ENCODE peak calls at places on chromosomes 12 and 14, in nine cellular contexts. One of them, this sample, is unnamed.

GRCh38 chr12:1927751-1928351 is 9.4 kb upstream of the CACNA2D4 start:
- DNase-seq in NCI-H1092 treated with DMSO at 0.1 percent for 48 hours: peak; percentile 35
- DNase-seq in COLO829: no peak
- DNase-seq in activated T-cell treated with anti-CD3 and anti-CD28 coated beads for 1 hour: no peak
- DNase-seq in stimulated activated CD8-positive, alpha-beta memory T cell treated with anti-CD3 and anti-CD28 coated beads, Interleukin-7, amount 100 ng/mL, for 4 hours: no peak
- DNase-seq in KBM-7: no peak
- DNase-seq in T-helper 17 cell: no peak
- DNase-seq in naive thymus-derived CD4-positive, alpha-beta T cell: no peak
- DNase-seq in type B pancreatic cell: peak; percentile 67
- DNase-seq in this sample: no peak

GRCh38 chr14:32561520-32561919 is 232.4 kb downstream of the AKAP6 start:
- DNase-seq in NCI-H1092 treated with DMSO at 0.1 percent for 48 hours: no peak
- DNase-seq in COLO829: no peak
- DNase-seq in activated T-cell treated with anti-CD3 and anti-CD28 coated beads for 1 hour: no peak
- DNase-seq in stimulated activated CD8-positive, alpha-beta memory T cell treated with anti-CD3 and anti-CD28 coated beads, Interleukin-7, amount 100 ng/mL, for 4 hours: no peak
- DNase-seq in KBM-7: no peak
- DNase-seq in T-helper 17 cell: no peak
- DNase-seq in naive thymus-derived CD4-positive, alpha-beta T cell: no peak
- DNase-seq in type B pancreatic cell: no peak
- DNase-seq in this sample: no peak

GRCh38 chr12:110304061-110304551 is 23.1 kb downstream of the ATP2A2 start:
- DNase-seq in NCI-H1092 treated with DMSO at 0.1 percent for 48 hours: no peak
- DNase-seq in COLO829: no peak
- DNase-seq in activated T-cell treated with anti-CD3 and anti-CD28 coated beads for 1 hour: no peak
- DNase-seq in stimulated activated CD8-positive, alpha-beta memory T cell treated with anti-CD3 and anti-CD28 coated beads, Interleukin-7, amount 100 ng/mL, for 4 hours: no peak
- DNase-seq in KBM-7: no peak
- DNase-seq in T-helper 17 cell: no peak
- DNase-seq in naive thymus-derived CD4-positive, alpha-beta T cell: no peak
- DNase-seq in type B pancreatic cell: no peak
- DNase-seq in this sample: no peak

GRCh38 chr12:108788076-108788782 is 56.9 kb upstream of the CORO1C start:
- DNase-seq in NCI-H1092 treated with DMSO at 0.1 percent for 48 hours: no peak
- DNase-seq in COLO829: no peak
- DNase-seq in activated T-cell treated with anti-CD3 and anti-CD28 coated beads for 1 hour: no peak
- DNase-seq in stimulated activated CD8-positive, alpha-beta memory T cell treated with anti-CD3 and anti-CD28 coated beads, Interleukin-7, amount 100 ng/mL, for 4 hours: no peak
- DNase-seq in KBM-7: no peak
- DNase-seq in T-helper 17 cell: no peak
- DNase-seq in naive thymus-derived CD4-positive, alpha-beta T cell: no peak
- DNase-seq in type B pancreatic cell: no peak
- DNase-seq in this sample: no peak

GRCh38 chr12:111339306-111339938 is 29.5 kb downstream of the PHETA1 start:
- DNase-seq in NCI-H1092 treated with DMSO at 0.1 percent for 48 hours: no peak
- DNase-seq in COLO829: no peak
- DNase-seq in activated T-cell treated with anti-CD3 and anti-CD28 coated beads for 1 hour: no peak
- DNase-seq in stimulated activated CD8-positive, alpha-beta memory T cell treated with anti-CD3 and anti-CD28 coated beads, Interleukin-7, amount 100 ng/mL, for 4 hours: no peak
- DNase-seq in KBM-7: no peak
- DNase-seq in T-helper 17 cell: no peak
- DNase-seq in naive thymus-derived CD4-positive, alpha-beta T cell: no peak
- DNase-seq in type B pancreatic cell: no peak
- DNase-seq in this sample: no peak

GRCh38 chr14:56145181-56145580 is 27.0 kb downstream of the PELI2 start:
- DNase-seq in NCI-H1092 treated with DMSO at 0.1 percent for 48 hours: no peak
- DNase-seq in COLO829: no peak
- DNase-seq in activated T-cell treated with anti-CD3 and anti-CD28 coated beads for 1 hour: no peak
- DNase-seq in stimulated activated CD8-positive, alpha-beta memory T cell treated with anti-CD3 and anti-CD28 coated beads, Interleukin-7, amount 100 ng/mL, for 4 hours: no peak
- DNase-seq in KBM-7: no peak
- DNase-seq in T-helper 17 cell: no peak
- DNase-seq in naive thymus-derived CD4-positive, alpha-beta T cell: no peak
- DNase-seq in type B pancreatic cell: no peak
- DNase-seq in this sample: no peak

GRCh38 chr14:78598046-78598652 is 428.0 kb downstream of the NRXN3 start:
- DNase-seq in NCI-H1092 treated with DMSO at 0.1 percent for 48 hours: peak; percentile 74
- DNase-seq in COLO829: peak; percentile 67
- DNase-seq in activated T-cell treated with anti-CD3 and anti-CD28 coated beads for 1 hour: no peak
- DNase-seq in stimulated activated CD8-positive, alpha-beta memory T cell treated with anti-CD3 and anti-CD28 coated beads, Interleukin-7, amount 100 ng/mL, for 4 hours: no peak
- DNase-seq in KBM-7: peak; percentile 67
- DNase-seq in T-helper 17 cell: no peak
- DNase-seq in naive thymus-derived CD4-positive, alpha-beta T cell: peak; percentile 3
- DNase-seq in type B pancreatic cell: no peak
- DNase-seq in this sample: peak; percentile 32

GRCh38 chr12:7107181-7108041 is 1.6 kb downstream of the C1RL start:
- DNase-seq in NCI-H1092 treated with DMSO at 0.1 percent for 48 hours: no peak
- DNase-seq in COLO829: no peak
- DNase-seq in activated T-cell treated with anti-CD3 and anti-CD28 coated beads for 1 hour: no peak
- DNase-seq in stimulated activated CD8-positive, alpha-beta memory T cell treated with anti-CD3 and anti-CD28 coated beads, Interleukin-7, amount 100 ng/mL, for 4 hours: no peak
- DNase-seq in KBM-7: no peak
- DNase-seq in T-helper 17 cell: no peak
- DNase-seq in naive thymus-derived CD4-positive, alpha-beta T cell: no peak
- DNase-seq in type B pancreatic cell: no peak
- DNase-seq in this sample: no peak

GRCh38 chr14:55556929-55557623 is 22.9 kb upstream of the KTN1 start:
- DNase-seq in NCI-H1092 treated with DMSO at 0.1 percent for 48 hours: peak; percentile 43
- DNase-seq in COLO829: peak; percentile 78
- DNase-seq in activated T-cell treated with anti-CD3 and anti-CD28 coated beads for 1 hour: no peak
- DNase-seq in stimulated activated CD8-positive, alpha-beta memory T cell treated with anti-CD3 and anti-CD28 coated beads, Interleukin-7, amount 100 ng/mL, for 4 hours: no peak
- DNase-seq in KBM-7: no peak
- DNase-seq in T-helper 17 cell: no peak
- DNase-seq in naive thymus-derived CD4-positive, alpha-beta T cell: no peak
- DNase-seq in type B pancreatic cell: no peak
- DNase-seq in this sample: no peak

GRCh38 chr12:2057041-2057792 is 4.4 kb downstream of the CACNA1C start:
- DNase-seq in NCI-H1092 treated with DMSO at 0.1 percent for 48 hours: peak; percentile 70
- DNase-seq in COLO829: peak; percentile 22
- DNase-seq in activated T-cell treated with anti-CD3 and anti-CD28 coated beads for 1 hour: peak; percentile 24
- DNase-seq in stimulated activated CD8-positive, alpha-beta memory T cell treated with anti-CD3 and anti-CD28 coated beads, Interleukin-7, amount 100 ng/mL, for 4 hours: no peak
- DNase-seq in KBM-7: peak; percentile 84
- DNase-seq in T-helper 17 cell: no peak
- DNase-seq in naive thymus-derived CD4-positive, alpha-beta T cell: no peak
- DNase-seq in type B pancreatic cell: peak; percentile 81
- DNase-seq in this sample: peak; percentile 51

GRCh38 chr14:44385906-44386305 is 121.2 kb downstream of the FSCB start:
- DNase-seq in NCI-H1092 treated with DMSO at 0.1 percent for 48 hours: no peak
- DNase-seq in COLO829: no peak
- DNase-seq in activated T-cell treated with anti-CD3 and anti-CD28 coated beads for 1 hour: no peak
- DNase-seq in stimulated activated CD8-positive, alpha-beta memory T cell treated with anti-CD3 and anti-CD28 coated beads, Interleukin-7, amount 100 ng/mL, for 4 hours: no peak
- DNase-seq in KBM-7: no peak
- DNase-seq in T-helper 17 cell: no peak
- DNase-seq in naive thymus-derived CD4-positive, alpha-beta T cell: no peak
- DNase-seq in type B pancreatic cell: no peak
- DNase-seq in this sample: no peak

GRCh38 chr12:112350593-112351592 is 31.3 kb downstream of the HECTD4 start:
- DNase-seq in NCI-H1092 treated with DMSO at 0.1 percent for 48 hours: no peak
- DNase-seq in COLO829: no peak
- DNase-seq in activated T-cell treated with anti-CD3 and anti-CD28 coated beads for 1 hour: no peak
- DNase-seq in stimulated activated CD8-positive, alpha-beta memory T cell treated with anti-CD3 and anti-CD28 coated beads, Interleukin-7, amount 100 ng/mL, for 4 hours: no peak
- DNase-seq in KBM-7: peak; percentile 45
- DNase-seq in T-helper 17 cell: no peak
- DNase-seq in naive thymus-derived CD4-positive, alpha-beta T cell: no peak
- DNase-seq in type B pancreatic cell: no peak
- DNase-seq in this sample: no peak

GRCh38 chr14:71923471-71923870 is 8.8 kb upstream of the RGS6 start:
- DNase-seq in NCI-H1092 treated with DMSO at 0.1 percent for 48 hours: no peak
- DNase-seq in COLO829: no peak
- DNase-seq in activated T-cell treated with anti-CD3 and anti-CD28 coated beads for 1 hour: no peak
- DNase-seq in stimulated activated CD8-positive, alpha-beta memory T cell treated with anti-CD3 and anti-CD28 coated beads, Interleukin-7, amount 100 ng/mL, for 4 hours: no peak
- DNase-seq in KBM-7: no peak
- DNase-seq in T-helper 17 cell: no peak
- DNase-seq in naive thymus-derived CD4-positive, alpha-beta T cell: no peak
- DNase-seq in type B pancreatic cell: no peak
- DNase-seq in this sample: no peak

GRCh38 chr14:102775855-102776760 is 1.1 kb upstream of the TRAF3 start:
- DNase-seq in NCI-H1092 treated with DMSO at 0.1 percent for 48 hours: no peak
- DNase-seq in COLO829: no peak
- DNase-seq in activated T-cell treated with anti-CD3 and anti-CD28 coated beads for 1 hour: no peak
- DNase-seq in stimulated activated CD8-positive, alpha-beta memory T cell treated with anti-CD3 and anti-CD28 coated beads, Interleukin-7, amount 100 ng/mL, for 4 hours: no peak
- DNase-seq in KBM-7: no peak
- DNase-seq in T-helper 17 cell: no peak
- DNase-seq in naive thymus-derived CD4-positive, alpha-beta T cell: no peak
- DNase-seq in type B pancreatic cell: no peak
- DNase-seq in this sample: no peak

GRCh38 chr14:37196604-37197420 is 925 bp upstream of the MIPOL1 start:
- DNase-seq in NCI-H1092 treated with DMSO at 0.1 percent for 48 hours: peak; percentile 22
- DNase-seq in COLO829: no peak
- DNase-seq in activated T-cell treated with anti-CD3 and anti-CD28 coated beads for 1 hour: no peak
- DNase-seq in stimulated activated CD8-positive, alpha-beta memory T cell treated with anti-CD3 and anti-CD28 coated beads, Interleukin-7, amount 100 ng/mL, for 4 hours: no peak
- DNase-seq in KBM-7: no peak
- DNase-seq in T-helper 17 cell: no peak
- DNase-seq in naive thymus-derived CD4-positive, alpha-beta T cell: no peak
- DNase-seq in type B pancreatic cell: no peak
- DNase-seq in this sample: no peak

GRCh38 chr12:80643961-80644360 is 63.5 kb upstream of the MYF6 start:
- DNase-seq in NCI-H1092 treated with DMSO at 0.1 percent for 48 hours: no peak
- DNase-seq in COLO829: no peak
- DNase-seq in activated T-cell treated with anti-CD3 and anti-CD28 coated beads for 1 hour: no peak
- DNase-seq in stimulated activated CD8-positive, alpha-beta memory T cell treated with anti-CD3 and anti-CD28 coated beads, Interleukin-7, amount 100 ng/mL, for 4 hours: no peak
- DNase-seq in KBM-7: no peak
- DNase-seq in T-helper 17 cell: no peak
- DNase-seq in naive thymus-derived CD4-positive, alpha-beta T cell: no peak
- DNase-seq in type B pancreatic cell: no peak
- DNase-seq in this sample: no peak

GRCh38 chr12:57190037-57190436 is 26.6 kb upstream of the NXPH4 start:
- DNase-seq in NCI-H1092 treated with DMSO at 0.1 percent for 48 hours: no peak
- DNase-seq in COLO829: no peak
- DNase-seq in activated T-cell treated with anti-CD3 and anti-CD28 coated beads for 1 hour: no peak
- DNase-seq in stimulated activated CD8-positive, alpha-beta memory T cell treated with anti-CD3 and anti-CD28 coated beads, Interleukin-7, amount 100 ng/mL, for 4 hours: no peak
- DNase-seq in KBM-7: no peak
- DNase-seq in T-helper 17 cell: no peak
- DNase-seq in naive thymus-derived CD4-positive, alpha-beta T cell: no peak
- DNase-seq in type B pancreatic cell: no peak
- DNase-seq in this sample: no peak